ENCODE peak calls at places on chromosomes 4 and X, in seven cellular contexts. G, S, O, Q, T, V and P are unnamed samples.

GRCh38 chr4:11910780-11911179 is 482.1 kb upstream of the HS3ST1 start:
- DNase-seq in O (no peak), V (no peak), G (no peak), T (no peak), S (no peak), Q (no peak), P (no peak)

GRCh38 chrX:154539077-154539476 is 7.6 kb downstream of the G6PD start:
- DNase-seq in T (no peak), O (no peak), G (no peak), V (no peak), S (no peak), Q (no peak), P (no peak)

GRCh38 chr4:24837296-24837695 is 41.9 kb downstream of the SOD3 start:
- DNase-seq in G (no peak), Q (no peak), O (no peak), T (no peak), V (no peak), S (no peak), P (no peak)

GRCh38 chr4:136412708-136413107 is 1119.6 kb downstream of the PCDH18 start:
- DNase-seq in G (no peak), O (no peak), V (no peak), T (no peak), S (no peak), Q (peak; percentile 29), P (no peak)

GRCh38 chr4:5524900-5525299 is 183.5 kb downstream of the EVC2 start:
- DNase-seq in T (no peak), S (peak; percentile 29), G (no peak), O (no peak), Q (peak; percentile 83), V (no peak), P (peak; percentile 74)

GRCh38 chr4:27276322-27277073 is 415.9 kb downstream of the STIM2 start:
- DNase-seq in G (no peak), O (no peak), S (no peak), Q (no peak), V (no peak), T (no peak), P (no peak)

GRCh38 chr4:74970577-74970976 is 37.7 kb downstream of the PARM1 start:
- DNase-seq in G (no peak), T (no peak), V (no peak), Q (no peak), O (no peak), S (no peak), P (no peak)

GRCh38 chrX:13899607-13900006 is 82.7 kb upstream of the GPM6B start:
- DNase-seq in G (no peak), Q (peak; percentile 73), T (no peak), S (peak; percentile 69), O (no peak), V (no peak), P (no peak)

GRCh38 chr4:148376151-148376550 is 66.1 kb downstream of the NR3C2 start:
- DNase-seq in V (peak; percentile 20), Q (peak; percentile 56), S (peak; percentile 8), T (no peak), O (no peak), G (peak; percentile 79), P (no peak)

GRCh38 chr4:5444918-5445517 is 263.3 kb downstream of the EVC2 start:
- DNase-seq in S (no peak), G (no peak), T (no peak), O (no peak), Q (no peak), V (no peak), P (no peak)

GRCh38 chrX:20362268-20363002 is 95.7 kb upstream of the RPS6KA3 start:
- DNase-seq in S (peak; percentile 26), Q (peak; percentile 62), V (no peak), T (no peak), O (no peak), G (no peak), P (no peak)

GRCh38 chr4:174283507-174284180 is at the start of the genes CEP44 and FBXO8:
- DNase-seq in S (peak; percentile 77), O (peak; percentile 76), G (peak; percentile 75), T (peak; percentile 66), Q (peak; percentile 75), V (peak; percentile 58), P (peak; percentile 94)

GRCh38 chr4:78660559-78660958 is 109.0 kb downstream of the ANXA3 start:
- DNase-seq in V (no peak), S (no peak), G (no peak), O (no peak), Q (peak; percentile 54), T (no peak), P (no peak)

GRCh38 chr4:72418458-72418857 is 150.6 kb downstream of the ADAMTS3 start:
- DNase-seq in O (no peak), V (no peak), T (no peak), Q (peak; percentile 80), S (peak; percentile 14), G (no peak), P (no peak)

GRCh38 chrX:72145181-72145580 is 13.5 kb upstream of the RTL5 start:
- DNase-seq in T (no peak), S (no peak), G (no peak), Q (no peak), V (no peak), O (no peak), P (no peak)

GRCh38 chr4:30719363-30720020 is 677 bp upstream of the PCDH7 start:
- DNase-seq in O (peak; percentile 76), S (peak; percentile 52), G (no peak), Q (peak; percentile 35), V (no peak), T (peak; percentile 58), P (no peak)

GRCh38 chrX:123859409-123859827 is 435 bp upstream of the XIAP start:
- DNase-seq in G (peak; percentile 69), V (peak; percentile 35), S (peak; percentile 85), T (no peak), Q (no peak), O (no peak), P (peak; percentile 92)

GRCh38 chr4:148776944-148777343 is 334.7 kb upstream of the NR3C2 start:
- DNase-seq in O (no peak), S (peak; percentile 26), T (no peak), V (no peak), G (no peak), Q (peak; percentile 12), P (no peak)

GRCh38 chrX:739611-740010 is 109.0 kb downstream of the SHOX start:
- DNase-seq in V (no peak), G (no peak), Q (no peak), T (no peak), S (no peak), O (no peak), P (peak; percentile 21)

GRCh38 chr4:6892190-6892908 is 17.3 kb upstream of the TBC1D14 start:
- DNase-seq in T (no peak), O (no peak), G (peak; percentile 75), S (peak; percentile 69), V (no peak), Q (peak; percentile 56), P (no peak)

GRCh38 chrX:72307646-72308051 is 1.9 kb upstream of the CITED1 start:
- DNase-seq in V (no peak), O (no peak), Q (no peak), S (no peak), T (no peak), G (no peak), P (no peak)

GRCh38 chr4:37549003-37549402 is 137.2 kb downstream of the RELL1 start:
- DNase-seq in Q (peak; percentile 97), O (no peak), S (no peak), T (no peak), G (no peak), V (no peak), P (no peak)

GRCh38 chr4:84708406-84709135 is 125.6 kb downstream of the CDS1 start:
- DNase-seq in Q (no peak), O (no peak), S (no peak), T (no peak), V (no peak), G (no peak), P (no peak)

GRCh38 chr4:159191989-159192388 is 89.1 kb downstream of the RAPGEF2 start:
- DNase-seq in Q (peak; percentile 68), S (peak; percentile 33), O (no peak), V (no peak), G (peak; percentile 30), T (no peak), P (no peak)

GRCh38 chr4:2257361-2258001 is 4.4 kb downstream of the MXD4 start:
- DNase-seq in G (no peak), V (no peak), S (no peak), Q (no peak), O (no peak), T (peak; percentile 2), P (peak; percentile 91)

GRCh38 chrX:132958086-132958703 is at the start of gene HS6ST2:
- DNase-seq in G (no peak), Q (no peak), S (no peak), T (peak; percentile 35), V (no peak), O (peak; percentile 77), P (no peak)

GRCh38 chr4:112296949-112297483 is at the start of gene ALPK1:
- DNase-seq in G (peak; percentile 97), S (peak; percentile 82), T (no peak), V (no peak), Q (peak; percentile 74), O (no peak), P (no peak)

GRCh38 chr4:143549924-143550323 is 36.4 kb downstream of the SMARCA5 start:
- DNase-seq in S (no peak), V (no peak), G (no peak), Q (no peak), T (no peak), O (no peak), P (no peak)